ENCODE peak calls at places on chromosomes 3 and 15, in six cellular contexts. N is PC-3; A is psoas muscle; E is activated naive CD8-positive, alpha-beta T cell treated with anti-CD3 and anti-CD28 coated beads, Interleukin-2, amount 50 U/mL, for 24 hours; P is fibroblast of lung; K is nucleus accumbens. F is an unnamed sample.

GRCh38 chr3:131193671-131194291 is 167.1 kb downstream of the NEK11 start:
- DNase-seq in N (no peak), A (no peak), E (no peak), P (no peak), K (no peak), F (no peak)

GRCh38 chr15:71256934-71257333 is 141.7 kb downstream of the THSD4 start:
- DNase-seq in N (no peak), A (no peak), E (no peak), P (no peak), K (no peak), F (no peak)

GRCh38 chr3:37955918-37956317 is 34.7 kb upstream of the VILL start:
- DNase-seq in N (no peak), A (no peak), E (no peak), P (no peak), K (no peak), F (no peak)

GRCh38 chr15:101337976-101338375 is 42.9 kb upstream of the SNRPA1 start:
- DNase-seq in N (no peak), A (no peak), E (no peak), P (no peak), K (no peak), F (no peak)

GRCh38 chr3:25009665-25010064 is 418.4 kb upstream of the RARB start:
- DNase-seq in N (no peak), A (no peak), E (no peak), P (no peak), K (no peak), F (no peak)

GRCh38 chr3:141858312-141858711 is 18.1 kb upstream of the ATP1B3 start:
- DNase-seq in N (no peak), A (no peak), E (no peak), P (no peak), K (no peak), F (no peak)

GRCh38 chr3:49867871-49868321 is 1.8 kb downstream of the CAMKV start:
- DNase-seq in N (peak), A (no peak), E (peak), P (peak), K (no peak), F (no peak)

GRCh38 chr15:91861223-91861622 is 7.7 kb downstream of the SLCO3A1 start:
- DNase-seq in N (no peak), A (no peak), E (no peak), P (no peak), K (no peak), F (no peak)

GRCh38 chr3:136624894-136625815 is 127.0 kb downstream of the STAG1 start:
- DNase-seq in N (peak), A (no peak), E (no peak), P (no peak), K (no peak), F (peak)

GRCh38 chr15:64751464-64751863 is 23.9 kb downstream of the RBPMS2 start:
- DNase-seq in N (no peak), A (no peak), E (no peak), P (no peak), K (no peak), F (no peak)

GRCh38 chr15:67110400-67110799 is 45.0 kb downstream of the SMAD3 start:
- DNase-seq in N (no peak), A (no peak), E (no peak), P (no peak), K (no peak), F (no peak)

GRCh38 chr3:135887220-135887619 is 78.3 kb upstream of the PPP2R3A start:
- DNase-seq in N (peak), A (no peak), E (no peak), P (peak), K (no peak), F (peak)

F was measured in epithelial cell of proximal tubule.